ENCODE peak calls at places on chromosomes 4 and X, in nine cellular contexts. D, I, J, A, U, M, X, L and E are unnamed samples.

GRCh38 chr4:153233761-153234371 is 29.6 kb downstream of the TRIM2 start:
- DNase-seq in U (peak), A (peak), D (peak), J (peak), M (peak), L (no peak), I (peak), X (no peak), E (peak)

GRCh38 chrX:135009057-135009605 is 13.2 kb downstream of the RTL8B start:
- DNase-seq in L (peak), M (no peak), X (no peak), U (no peak), A (no peak), D (no peak), I (no peak), J (no peak), E (no peak)

GRCh38 chr4:14862881-14863280 is 139.4 kb upstream of the CPEB2 start:
- DNase-seq in A (no peak), J (peak), I (peak), X (peak), D (peak), L (no peak), U (no peak), M (no peak), E (no peak)

GRCh38 chrX:8139713-8140112 is 31.4 kb downstream of the VCX2 start:
- DNase-seq in M (peak), I (no peak), A (peak), L (peak), U (peak), X (no peak), D (peak), J (no peak), E (no peak)

GRCh38 chrX:118698516-118699247 is 28.7 kb upstream of the IL13RA1 start:
- DNase-seq in L (peak), A (peak), D (no peak), M (no peak), U (peak), I (no peak), J (no peak), X (no peak), E (peak)

GRCh38 chrX:39212456-39212855 is 411.2 kb downstream of the MID1IP1 start:
- DNase-seq in A (peak), X (no peak), M (no peak), L (peak), U (no peak), J (no peak), I (no peak), D (no peak), E (no peak)

GRCh38 chrX:54560411-54560810 is 30.4 kb downstream of the GNL3L start:
- DNase-seq in U (no peak), M (no peak), L (no peak), D (no peak), J (no peak), A (no peak), X (no peak), I (no peak), E (no peak)

GRCh38 chrX:55135171-55135570 is 46.4 kb downstream of the PAGE2 start:
- DNase-seq in I (peak), L (peak), X (peak), J (peak), U (peak), M (peak), A (peak), D (peak), E (peak)

GRCh38 chr4:28462766-28463165 is 1602.1 kb downstream of the STIM2 start:
- DNase-seq in I (no peak), M (no peak), U (peak), A (no peak), L (no peak), J (no peak), X (peak), D (no peak), E (no peak)

GRCh38 chr4:16752150-16752549 is 146.3 kb downstream of the LDB2 start:
- DNase-seq in M (peak), J (no peak), L (no peak), A (no peak), U (peak), X (no peak), D (no peak), I (no peak), E (no peak)

GRCh38 chr4:164931551-164932324 is 45.7 kb downstream of the TRIM61 start:
- DNase-seq in A (no peak), U (peak), X (no peak), I (no peak), M (no peak), L (no peak), D (no peak), J (no peak), E (peak)

GRCh38 chr4:164933244-164933643 is 44.2 kb downstream of the TRIM61 start:
- DNase-seq in X (no peak), D (no peak), M (no peak), J (no peak), I (no peak), U (no peak), L (no peak), A (no peak), E (no peak)

GRCh38 chr4:164935363-164935762 is 42.1 kb downstream of the TRIM61 start:
- DNase-seq in A (no peak), J (no peak), X (peak), U (no peak), M (no peak), I (no peak), L (peak), D (no peak), E (no peak)

GRCh38 chr4:164943192-164943591 is 34.3 kb downstream of the TRIM61 start:
- DNase-seq in D (no peak), I (no peak), J (no peak), U (peak), L (no peak), A (no peak), M (no peak), X (no peak), E (no peak)

GRCh38 chr4:164937576-164938270 is 39.7 kb downstream of the TRIM61 start:
- DNase-seq in D (no peak), I (peak), J (no peak), L (no peak), M (peak), U (peak), A (peak), X (peak), E (peak)
- TF ChIP-seq CTCF in D (peak), I (no peak), J (no peak), L (peak), M (peak), U (peak), A (peak), X (peak), E (peak)

GRCh38 chr4:102625232-102625930 is 124.2 kb downstream of the NFKB1 start:
- DNase-seq in D (no peak), J (peak), A (peak), U (peak), I (peak), L (peak), X (peak), M (peak), E (peak)
- H3K4me3 ChIP-seq in D (no peak), J (no peak), A (no peak), U (no peak), I (no peak), L (no peak), X (no peak), M (no peak), E (no peak)

DNA sequence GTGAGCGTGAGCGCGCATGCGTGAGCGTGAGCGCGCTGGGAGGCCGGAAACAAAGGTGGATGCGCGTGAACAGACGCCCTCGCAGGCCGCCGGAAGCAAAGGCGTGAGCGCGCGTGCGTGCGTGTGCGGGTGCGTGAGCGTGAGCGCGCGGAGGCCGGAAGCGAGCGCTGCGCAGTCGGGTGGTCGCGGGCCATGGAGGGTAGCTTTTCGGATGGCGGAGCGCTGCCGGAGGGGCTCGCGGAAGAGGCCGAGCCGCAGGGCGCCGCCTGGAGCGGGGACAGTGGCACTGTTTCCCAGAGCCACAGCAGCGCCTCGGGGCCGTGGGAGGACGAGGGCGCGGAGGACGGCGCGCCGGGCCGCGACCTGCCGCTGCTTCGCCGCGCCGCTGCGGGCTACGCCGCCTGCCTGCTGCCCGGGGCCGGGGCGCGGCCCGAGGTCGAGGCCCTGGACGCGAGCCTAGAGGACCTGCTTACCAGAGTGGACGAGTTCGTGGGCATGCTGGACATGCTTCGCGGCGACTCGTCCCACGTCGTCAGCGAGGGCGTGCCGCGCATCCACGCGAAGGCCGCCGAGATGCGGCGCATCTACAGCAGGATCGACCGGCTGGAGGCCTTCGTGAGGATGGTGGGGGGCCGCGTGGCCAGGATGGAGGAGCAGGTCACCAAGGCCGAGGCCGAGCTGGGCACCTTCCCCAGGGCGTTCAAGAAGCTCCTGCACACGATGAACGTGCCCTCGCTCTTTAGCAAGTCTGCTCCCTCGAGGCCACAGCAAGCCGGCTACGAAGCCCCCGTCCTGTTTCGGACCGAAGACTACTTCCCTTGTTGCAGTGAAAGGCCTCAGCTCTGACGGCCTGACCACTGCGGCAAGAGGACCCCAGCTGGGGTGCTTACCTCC is at the start of gene BLOC1S4:
- DNase-seq in D (peak), U (peak), A (peak), M (peak), X (peak), L (peak), J (peak), I (peak), E (peak)
- TF ChIP-seq CTCF in D (no peak), U (no peak), A (peak), M (no peak), X (peak), L (no peak), J (no peak), I (no peak), E (peak)

GRCh38 chrX:153671589-153672530 is 1.8 kb downstream of the PNCK start:
- DNase-seq in U (no peak), D (no peak), M (no peak), A (no peak), J (no peak), I (no peak), X (no peak), L (no peak), E (no peak)

GRCh38 chrX:153670748-153671588 is 2.6 kb downstream of the PNCK start:
- DNase-seq in U (no peak), A (no peak), J (no peak), D (no peak), I (no peak), M (no peak), X (no peak), L (no peak), E (no peak)

GRCh38 chrX:153674219-153674851 is 722 bp upstream of the PNCK start:
- DNase-seq in J (no peak), I (no peak), L (no peak), D (no peak), M (no peak), X (peak), U (no peak), A (no peak), E (no peak)

GRCh38 chrX:153672531-153673397 is 849 bp downstream of the PNCK start:
- DNase-seq in A (no peak), I (no peak), U (no peak), D (no peak), X (no peak), M (peak), J (no peak), L (peak), E (no peak)

DNA sequence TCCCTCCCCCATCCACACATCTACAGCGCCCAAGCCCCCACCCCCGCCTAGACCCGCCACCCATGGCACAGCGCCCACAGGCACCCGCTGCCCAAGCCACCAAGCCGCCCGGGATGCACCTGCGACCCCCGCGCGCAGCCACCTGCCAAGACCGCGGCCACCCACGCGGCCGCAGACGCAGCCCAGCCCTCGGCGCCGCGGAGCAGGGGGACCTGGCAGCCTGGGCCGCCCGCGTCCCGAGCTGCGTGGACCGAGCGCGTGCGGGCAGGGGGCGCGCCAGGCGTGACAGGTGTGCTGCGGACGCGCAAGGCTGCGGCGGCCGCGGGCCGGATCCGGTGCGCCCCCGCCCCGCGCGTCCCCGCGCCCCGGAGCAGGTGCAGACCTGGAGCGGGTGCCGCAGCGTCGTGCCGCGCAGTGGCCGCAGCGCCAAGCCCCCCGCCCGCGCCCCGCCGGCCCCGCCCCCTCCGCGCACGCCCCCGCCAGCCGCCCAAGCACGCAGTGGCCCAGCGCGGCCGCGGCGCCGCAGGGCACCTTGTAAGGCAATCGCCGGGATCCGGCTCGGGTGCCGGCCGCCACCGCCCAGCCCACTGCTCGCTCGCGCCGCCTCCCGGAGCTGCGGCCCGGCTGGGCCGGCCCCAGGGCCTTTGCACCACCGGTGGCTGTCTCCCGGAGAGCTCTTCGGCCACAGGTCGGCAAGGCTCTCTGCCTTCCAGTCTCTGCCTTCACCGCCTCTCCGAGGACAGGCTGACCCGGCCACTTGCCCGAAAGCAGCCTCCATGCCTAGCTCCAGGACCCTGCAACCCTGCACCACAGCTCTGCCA is at the start of gene PNCK:
- DNase-seq in A (no peak), L (no peak), U (no peak), M (no peak), J (no peak), D (no peak), X (peak), I (no peak), E (no peak)
- H3K4me3 ChIP-seq in A (no peak), L (no peak), U (no peak), M (no peak), J (no peak), D (no peak), X (peak), I (no peak), E (no peak)

DNA sequence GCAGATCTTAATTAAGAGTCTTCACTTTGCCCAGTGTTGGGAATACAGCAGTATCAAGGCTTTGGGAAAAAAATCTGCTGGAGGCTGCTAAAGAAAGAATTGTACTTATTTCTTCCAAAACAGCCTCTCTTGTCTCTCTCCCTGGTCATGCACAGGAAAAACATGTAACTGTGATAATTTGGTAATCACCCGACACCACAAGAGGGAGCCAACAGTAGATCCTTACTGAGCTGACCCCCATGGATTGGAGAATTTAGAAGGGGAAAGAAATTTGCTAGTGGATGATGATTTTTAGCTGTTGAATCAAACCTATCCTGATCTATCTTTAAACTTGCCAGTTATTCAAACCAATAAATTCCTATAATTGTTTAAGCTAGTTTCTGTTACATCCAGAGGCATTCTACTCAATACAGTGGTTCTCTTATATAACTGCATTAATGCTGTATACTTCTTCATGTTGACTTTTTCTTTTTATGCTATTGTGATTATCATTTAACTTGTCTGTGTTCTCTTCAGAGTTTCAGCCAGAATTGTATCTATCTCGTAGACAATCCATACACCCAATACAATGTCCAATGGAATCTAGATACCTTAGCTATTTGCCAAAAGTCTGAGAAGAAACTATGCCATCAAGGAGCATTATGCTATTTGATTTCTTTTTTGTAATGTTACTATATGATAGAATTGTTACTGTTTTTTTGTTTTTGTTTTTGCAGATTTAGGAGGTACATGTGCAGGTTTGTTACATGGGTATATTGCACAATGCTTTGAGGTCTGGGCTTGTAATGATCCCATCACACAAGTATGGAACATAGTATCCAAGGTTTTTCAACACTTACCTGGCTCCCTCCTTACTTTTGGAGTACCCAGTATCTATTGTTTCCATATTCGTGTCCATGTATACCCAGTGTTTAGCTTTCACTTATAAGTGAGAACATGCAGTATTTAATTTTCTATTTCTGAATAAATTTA is 31.3 kb upstream of the ARHGEF38 start:
- DNase-seq in A (peak), D (peak), L (peak), J (peak), U (peak), M (peak), X (peak), I (peak), E (peak)
- TF ChIP-seq CTCF in A (peak), D (peak), L (peak), J (peak), U (peak), M (peak), X (peak), I (peak), E (peak)

DNA sequence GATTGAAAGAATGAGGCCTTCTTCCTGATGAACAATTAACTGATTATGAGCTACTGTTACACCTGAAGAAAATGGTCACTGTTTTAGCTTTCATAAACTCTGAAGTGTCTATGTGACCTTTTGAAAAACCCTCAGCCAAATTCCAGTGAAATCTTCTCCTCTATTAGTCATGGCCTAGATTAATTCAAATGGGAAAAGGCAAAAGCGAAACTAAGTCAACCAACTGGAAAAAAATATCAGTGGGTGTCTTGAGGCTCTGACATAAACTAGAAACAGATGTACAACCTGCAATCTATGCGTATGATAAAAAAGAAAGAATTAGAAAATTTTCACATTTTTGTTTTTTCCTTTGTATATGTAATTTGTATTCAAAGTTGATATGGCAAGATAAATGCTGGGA is 169.4 kb upstream of the BANK1 start:
- DNase-seq in A (no peak), J (no peak), L (no peak), I (no peak), D (peak), X (no peak), U (peak), M (peak), E (peak)
- H3K4me3 ChIP-seq in A (no peak), J (no peak), L (no peak), I (no peak), D (no peak), X (no peak), U (no peak), M (no peak), E (no peak)

DNA sequence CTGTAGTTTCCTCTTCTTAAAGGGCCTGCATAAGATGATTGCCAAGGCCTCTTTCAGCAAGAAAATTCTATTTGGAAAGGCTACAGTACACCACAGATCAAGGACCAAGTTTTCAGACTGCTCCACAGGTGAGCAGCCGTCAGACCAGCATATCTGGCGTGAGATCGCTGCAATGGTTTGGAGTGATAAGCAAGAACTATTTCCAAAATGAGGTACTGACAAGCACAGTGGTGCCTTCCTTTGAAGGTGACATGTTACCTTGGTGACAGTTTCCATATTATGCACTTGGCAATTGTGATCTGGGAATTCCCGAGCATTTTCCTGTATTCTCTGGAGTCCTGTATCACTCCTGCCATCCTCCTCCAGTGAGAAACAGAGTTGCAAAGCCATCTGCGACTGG is 7.3 kb upstream of the TMEM150C start:
- DNase-seq in X (no peak), M (no peak), J (no peak), I (no peak), A (no peak), D (no peak), L (no peak), U (no peak), E (no peak)
- TF ChIP-seq CTCF in X (no peak), M (no peak), J (no peak), I (no peak), A (no peak), D (no peak), L (no peak), U (no peak), E (no peak)

GRCh38 chr4:53963786-53964185 is 100.6 kb downstream of the CHIC2 start:
- DNase-seq in U (no peak), D (peak), I (no peak), J (no peak), X (no peak), M (no peak), L (no peak), A (peak), E (no peak)

GRCh38 chr4:53963336-53963735 is 101.1 kb downstream of the CHIC2 start:
- DNase-seq in X (peak), U (no peak), J (no peak), D (no peak), A (no peak), M (no peak), I (no peak), L (no peak), E (no peak)

GRCh38 chr4:53959373-53959772 is 105.0 kb downstream of the CHIC2 start:
- DNase-seq in I (no peak), L (no peak), X (no peak), M (no peak), A (no peak), U (no peak), J (no peak), D (no peak), E (no peak)

GRCh38 chr4:53960843-53961242 is 103.6 kb downstream of the CHIC2 start:
- DNase-seq in L (no peak), D (no peak), A (no peak), I (no peak), U (no peak), M (no peak), J (no peak), X (no peak), E (no peak)

GRCh38 chr4:53962516-53963225 is 101.7 kb downstream of the CHIC2 start:
- DNase-seq in M (peak), X (peak), I (no peak), L (no peak), J (no peak), A (peak), U (peak), D (peak), E (peak)
- H3K4me3 ChIP-seq in M (no peak), X (no peak), I (no peak), L (no peak), J (no peak), A (no peak), U (no peak), D (no peak), E (no peak)